ENCODE peak calls at places on chromosomes 3 and 15, in ten cellular contexts. C, N, F, S, R, L, O, I, T and M are unnamed samples.

GRCh38 chr15:37203050-37203449 is 102.7 kb upstream of the MEIS2 start:
- DNase-seq in S (no peak), O (no peak), I (no peak), N (no peak), C (no peak), F (no peak), T (no peak), L (no peak), R (no peak), M (no peak)

GRCh38 chr3:178022599-178022998 is 513.6 kb upstream of the KCNMB2 start:
- DNase-seq in L (no peak), S (no peak), R (no peak), T (peak; percentile 25), I (no peak), N (no peak), O (no peak), F (no peak), C (no peak), M (no peak)

GRCh38 chr3:191329654-191330308 is 545 bp downstream of the UTS2B start:
- DNase-seq in C (no peak), N (peak; percentile 77), T (peak; percentile 71), R (peak; percentile 54), S (peak; percentile 72), L (peak; percentile 71), F (no peak), O (peak; percentile 53), I (peak; percentile 47), M (no peak)

GRCh38 chr3:169619793-169620192 is 43.7 kb downstream of the MECOM start:
- DNase-seq in L (no peak), O (no peak), N (no peak), I (no peak), F (no peak), T (no peak), C (no peak), R (no peak), S (no peak), M (no peak)

GRCh38 chr3:194343561-194343893 is 7.6 kb downstream of the CPN2 start:
- DNase-seq in R (no peak), N (no peak), I (no peak), F (no peak), O (no peak), L (no peak), T (no peak), S (no peak), C (no peak), M (no peak)

GRCh38 chr3:12875857-12876451 is 34.6 kb upstream of the RPL32 start:
- DNase-seq in S (no peak), C (no peak), F (no peak), O (no peak), I (no peak), T (no peak), L (peak; percentile 68), R (peak; percentile 62), N (peak; percentile 97), M (no peak)

GRCh38 chr3:45706133-45706808 is 17.1 kb downstream of the SACM1L start:
- DNase-seq in I (no peak), N (no peak), T (no peak), O (no peak), S (no peak), L (no peak), R (no peak), C (no peak), F (no peak), M (no peak)

GRCh38 chr3:71397046-71397445 is 186.5 kb downstream of the FOXP1 start:
- DNase-seq in S (no peak), I (no peak), L (no peak), R (no peak), N (no peak), O (no peak), C (no peak), F (no peak), T (peak; percentile 30), M (no peak)

GRCh38 chr3:125916376-125916978 is 52.5 kb upstream of the ROPN1B start:
- DNase-seq in N (peak; percentile 95), C (peak; percentile 86), F (no peak), O (peak; percentile 99), S (no peak), T (peak; percentile 91), I (no peak), L (no peak), R (peak; percentile 99), M (peak; percentile 85)

GRCh38 chr15:40929730-40930429 is 740 bp downstream of the DLL4 start:
- DNase-seq in I (peak; percentile 61), L (peak; percentile 75), R (peak; percentile 63), N (peak; percentile 81), F (peak; percentile 88), S (no peak), C (no peak), O (no peak), T (peak; percentile 64), M (no peak)

GRCh38 chr15:49427369-49427768 is 4.3 kb downstream of the FGF7 start:
- DNase-seq in L (no peak), F (no peak), C (no peak), I (no peak), O (no peak), R (no peak), N (no peak), T (no peak), S (no peak), M (no peak)

GRCh38 chr15:49424954-49425353 is 1.9 kb downstream of the FGF7 start:
- DNase-seq in L (no peak), N (no peak), O (no peak), T (peak; percentile 39), S (no peak), R (no peak), C (no peak), F (no peak), I (no peak), M (no peak)

GRCh38 chr15:49428392-49429095 is 5.5 kb downstream of the FGF7 start:
- DNase-seq in L (no peak), O (no peak), T (peak; percentile 64), C (no peak), I (no peak), R (no peak), N (no peak), S (no peak), F (no peak), M (no peak)

GRCh38 chr15:49435201-49435600 is 12.2 kb downstream of the FGF7 start:
- DNase-seq in N (no peak), S (no peak), C (peak; percentile 32), L (no peak), T (peak; percentile 80), F (no peak), I (no peak), O (no peak), R (no peak), M (no peak)

GRCh38 chr15:49430046-49430445 is 7.0 kb downstream of the FGF7 start:
- DNase-seq in N (no peak), C (no peak), T (no peak), S (no peak), R (no peak), I (no peak), L (no peak), O (no peak), F (no peak), M (no peak)
- H3K4me3 ChIP-seq in N (no peak overlapping the region), C (no peak overlapping the region), T (no peak overlapping the region), S (no peak overlapping the region), R (no peak overlapping the region), I (no peak overlapping the region), L (no peak overlapping the region), O (no peak overlapping the region), F (no peak overlapping the region), M (no peak overlapping the region)

DNA sequence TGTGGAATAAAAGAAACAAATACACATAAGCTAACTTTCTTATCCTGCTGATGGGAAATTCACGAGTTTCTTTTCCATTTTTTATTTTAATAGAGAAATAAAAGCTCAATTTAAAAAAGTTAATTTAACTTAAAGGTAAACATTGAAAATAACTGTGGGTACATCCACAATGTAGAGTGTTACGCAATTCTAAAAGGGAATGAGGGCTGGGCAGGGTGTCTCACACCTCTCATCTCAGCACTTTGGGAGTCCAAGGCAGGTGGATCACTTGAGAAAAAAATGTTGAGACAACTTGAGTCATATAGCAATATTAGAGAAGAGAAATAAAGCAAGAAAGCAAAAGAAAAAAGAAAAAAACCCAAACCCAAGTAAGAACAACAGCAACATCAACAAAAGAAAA is 207.0 kb downstream of the DIPK2A start:
- DNase-seq in L (no peak), N (no peak), S (no peak), I (no peak), F (no peak), R (no peak), O (no peak), C (no peak), T (no peak), M (no peak)
- H3K4me3 ChIP-seq in L (no peak overlapping the region), N (no peak overlapping the region), S (no peak overlapping the region), I (no peak overlapping the region), F (no peak overlapping the region), R (no peak overlapping the region), O (no peak overlapping the region), C (no peak overlapping the region), T (no peak overlapping the region), M (no peak overlapping the region)

DNA sequence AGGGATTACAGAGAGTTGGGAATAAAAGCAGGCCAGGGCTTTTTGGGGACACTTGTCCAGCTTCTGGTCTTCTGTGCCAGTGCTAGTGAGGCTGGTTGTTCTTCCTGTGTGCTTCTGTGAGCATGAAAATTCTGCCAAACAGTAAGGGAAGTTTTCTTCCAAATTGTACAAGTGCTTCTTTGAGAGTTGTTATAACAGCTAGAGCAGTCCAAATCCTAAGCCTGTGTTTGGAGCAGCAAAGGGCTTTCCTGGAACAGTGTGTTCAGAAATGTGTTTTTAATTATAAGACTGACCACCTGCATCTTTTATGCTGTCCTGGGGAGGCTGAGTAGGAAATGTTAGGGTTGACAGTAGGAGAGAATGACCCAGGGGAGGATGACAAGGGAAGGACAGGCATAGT is 223.0 kb upstream of the P2RY1 start:
- DNase-seq in N (no peak), C (no peak), L (no peak), F (no peak), S (no peak), R (no peak), O (no peak), I (no peak), T (no peak), M (no peak)
- H3K4me3 ChIP-seq in N (no peak overlapping the region), C (no peak overlapping the region), L (no peak overlapping the region), F (no peak overlapping the region), S (no peak overlapping the region), R (no peak overlapping the region), O (no peak overlapping the region), I (no peak overlapping the region), T (no peak overlapping the region), M (no peak overlapping the region)

DNA sequence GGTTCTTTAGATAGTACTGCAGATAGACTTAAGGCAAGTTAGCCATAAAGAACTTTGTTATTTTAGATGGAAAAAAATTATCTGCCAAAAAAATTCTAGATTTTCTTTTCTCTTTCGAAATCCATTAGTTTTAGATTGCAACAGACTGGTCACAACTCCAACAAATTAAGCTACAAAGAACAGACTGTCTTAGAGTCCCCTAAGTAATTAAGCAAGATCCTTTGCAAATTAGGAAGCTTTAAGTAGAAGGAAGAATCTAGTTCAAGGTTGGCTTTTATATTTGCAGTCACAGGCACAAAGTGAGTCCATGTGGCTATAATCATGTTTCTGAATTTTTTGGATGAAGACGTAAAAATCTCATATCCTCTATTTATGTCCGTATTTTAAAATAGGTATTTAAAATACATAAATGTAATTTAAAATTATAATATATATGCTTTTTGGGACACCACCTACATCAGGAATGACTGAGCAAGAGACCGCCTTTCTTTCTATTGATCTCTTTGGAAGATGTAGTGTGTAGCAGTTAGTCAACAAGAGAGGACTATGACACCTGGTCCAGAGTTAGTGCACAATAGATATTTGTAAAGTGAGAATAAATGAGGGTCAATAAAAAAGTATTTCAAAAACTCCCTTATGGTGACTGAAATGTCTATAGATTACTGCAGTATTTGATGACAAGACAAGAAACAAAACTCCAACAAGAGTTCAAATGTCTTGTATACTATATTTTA is 34.4 kb downstream of the TMEM45A start:
- DNase-seq in I (no peak), N (no peak), F (no peak), T (no peak), R (no peak), C (no peak), S (no peak), L (no peak), O (no peak), M (no peak)
- H3K4me3 ChIP-seq in I (no peak overlapping the region), N (no peak overlapping the region), F (no peak overlapping the region), T (no peak overlapping the region), R (no peak overlapping the region), C (no peak overlapping the region), S (no peak overlapping the region), L (no peak overlapping the region), O (no peak overlapping the region), M (no peak overlapping the region)